ENCODE peak calls at places on chromosomes 16 and 17, in ten cellular contexts. One of them, this sample, is unnamed.

GRCh38 chr16:2237076-2237551 is 870 bp downstream of the DNASE1L2 start:
- DNase-seq in AG09319: no peak
- DNase-seq in cardiac fibroblast: no peak
- DNase-seq in natural killer cell: no peak
- DNase-seq in prostate gland: no peak
- DNase-seq in adrenal gland: no peak
- DNase-seq in mesothelial cell of epicardium: no peak
- DNase-seq in Panc1: no peak
- DNase-seq in epithelial cell of esophagus: no peak
- DNase-seq in osteocyte: no peak
- DNase-seq in this sample: no peak

GRCh38 chr17:14201595-14201994 is 35.1 kb downstream of the CDRT15 start:
- DNase-seq in AG09319: no peak
- DNase-seq in cardiac fibroblast: no peak
- DNase-seq in natural killer cell: peak
- DNase-seq in prostate gland: no peak
- DNase-seq in adrenal gland: no peak
- DNase-seq in mesothelial cell of epicardium: no peak
- DNase-seq in Panc1: no peak
- DNase-seq in epithelial cell of esophagus: no peak
- DNase-seq in osteocyte: peak
- DNase-seq in this sample: no peak

GRCh38 chr16:30406911-30407793 is at the start of gene ZNF771:
- DNase-seq in AG09319: peak
- DNase-seq in cardiac fibroblast: peak
- DNase-seq in natural killer cell: peak
- DNase-seq in prostate gland: peak
- DNase-seq in adrenal gland: peak
- DNase-seq in mesothelial cell of epicardium: peak
- DNase-seq in Panc1: no peak
- DNase-seq in epithelial cell of esophagus: peak
- DNase-seq in osteocyte: peak
- DNase-seq in this sample: peak

GRCh38 chr16:75506567-75506966 is 11.3 kb upstream of the CHST6 start:
- DNase-seq in AG09319: peak
- DNase-seq in cardiac fibroblast: peak
- DNase-seq in natural killer cell: no peak
- DNase-seq in prostate gland: no peak
- DNase-seq in adrenal gland: peak
- DNase-seq in mesothelial cell of epicardium: no peak
- DNase-seq in Panc1: no peak
- DNase-seq in epithelial cell of esophagus: peak
- DNase-seq in osteocyte: no peak
- DNase-seq in this sample: no peak

GRCh38 chr17:10226930-10227695 is 28.7 kb upstream of the GAS7 start:
- DNase-seq in AG09319: no peak
- DNase-seq in cardiac fibroblast: peak
- DNase-seq in natural killer cell: peak
- DNase-seq in prostate gland: peak
- DNase-seq in adrenal gland: peak
- DNase-seq in mesothelial cell of epicardium: peak
- DNase-seq in Panc1: peak
- DNase-seq in epithelial cell of esophagus: no peak
- DNase-seq in osteocyte: no peak
- DNase-seq in this sample: peak

GRCh38 chr17:28985950-28986713 is 19.7 kb downstream of the SEZ6 start:
- DNase-seq in AG09319: no peak
- DNase-seq in cardiac fibroblast: no peak
- DNase-seq in natural killer cell: no peak
- DNase-seq in prostate gland: no peak
- DNase-seq in adrenal gland: no peak
- DNase-seq in mesothelial cell of epicardium: peak
- DNase-seq in Panc1: no peak
- DNase-seq in epithelial cell of esophagus: no peak
- DNase-seq in osteocyte: no peak
- DNase-seq in this sample: no peak

GRCh38 chr17:1709971-1710806 is at the start of gene TLCD2:
- DNase-seq in AG09319: peak
- DNase-seq in cardiac fibroblast: peak
- DNase-seq in natural killer cell: no peak
- DNase-seq in prostate gland: peak
- DNase-seq in adrenal gland: peak
- DNase-seq in mesothelial cell of epicardium: peak
- DNase-seq in Panc1: no peak
- DNase-seq in epithelial cell of esophagus: peak
- DNase-seq in osteocyte: no peak
- DNase-seq in this sample: peak

GRCh38 chr17:58059141-58059540 is 24.1 kb upstream of the DYNLL2 start:
- DNase-seq in AG09319: no peak
- DNase-seq in cardiac fibroblast: no peak
- DNase-seq in natural killer cell: no peak
- DNase-seq in prostate gland: no peak
- DNase-seq in adrenal gland: no peak
- DNase-seq in mesothelial cell of epicardium: no peak
- DNase-seq in Panc1: no peak
- DNase-seq in epithelial cell of esophagus: peak
- DNase-seq in osteocyte: no peak
- DNase-seq in this sample: no peak

GRCh38 chr16:83779881-83780280 is 27.9 kb upstream of the HSBP1 start:
- DNase-seq in AG09319: peak
- DNase-seq in cardiac fibroblast: peak
- DNase-seq in natural killer cell: no peak
- DNase-seq in prostate gland: no peak
- DNase-seq in adrenal gland: peak
- DNase-seq in mesothelial cell of epicardium: no peak
- DNase-seq in Panc1: no peak
- DNase-seq in epithelial cell of esophagus: no peak
- DNase-seq in osteocyte: no peak
- DNase-seq in this sample: no peak

GRCh38 chr17:41891135-41892065 is 26.2 kb upstream of the KLHL11 start:
- DNase-seq in AG09319: no peak
- DNase-seq in cardiac fibroblast: peak
- DNase-seq in natural killer cell: no peak
- DNase-seq in prostate gland: no peak
- DNase-seq in adrenal gland: no peak
- DNase-seq in mesothelial cell of epicardium: no peak
- DNase-seq in Panc1: peak
- DNase-seq in epithelial cell of esophagus: no peak
- DNase-seq in osteocyte: no peak
- DNase-seq in this sample: no peak

GRCh38 chr16:49825006-49825405 is 30.9 kb downstream of the ZNF423 start:
- DNase-seq in AG09319: no peak
- DNase-seq in cardiac fibroblast: no peak
- DNase-seq in natural killer cell: no peak
- DNase-seq in prostate gland: no peak
- DNase-seq in adrenal gland: no peak
- DNase-seq in mesothelial cell of epicardium: no peak
- DNase-seq in Panc1: no peak
- DNase-seq in epithelial cell of esophagus: no peak
- DNase-seq in osteocyte: no peak
- DNase-seq in this sample: no peak

GRCh38 chr16:86072328-86073102 is 173.6 kb downstream of the IRF8 start:
- DNase-seq in AG09319: peak
- DNase-seq in cardiac fibroblast: peak
- DNase-seq in natural killer cell: no peak
- DNase-seq in prostate gland: peak
- DNase-seq in adrenal gland: peak
- DNase-seq in mesothelial cell of epicardium: peak
- DNase-seq in Panc1: peak
- DNase-seq in epithelial cell of esophagus: peak
- DNase-seq in osteocyte: no peak
- DNase-seq in this sample: peak

GRCh38 chr16:22014271-22014873 is 6.5 kb downstream of the MOSMO start:
- DNase-seq in AG09319: no peak
- DNase-seq in cardiac fibroblast: no peak
- DNase-seq in natural killer cell: no peak
- DNase-seq in prostate gland: no peak
- DNase-seq in adrenal gland: no peak
- DNase-seq in mesothelial cell of epicardium: no peak
- DNase-seq in Panc1: no peak
- DNase-seq in epithelial cell of esophagus: peak
- DNase-seq in osteocyte: no peak
- DNase-seq in this sample: no peak

GRCh38 chr16:48556913-48557351 is 53.0 kb downstream of the N4BP1 start:
- DNase-seq in AG09319: no peak
- DNase-seq in cardiac fibroblast: peak
- DNase-seq in natural killer cell: no peak
- DNase-seq in prostate gland: no peak
- DNase-seq in adrenal gland: no peak
- DNase-seq in mesothelial cell of epicardium: no peak
- DNase-seq in Panc1: peak
- DNase-seq in epithelial cell of esophagus: peak
- DNase-seq in osteocyte: no peak
- DNase-seq in this sample: no peak

DNA sequence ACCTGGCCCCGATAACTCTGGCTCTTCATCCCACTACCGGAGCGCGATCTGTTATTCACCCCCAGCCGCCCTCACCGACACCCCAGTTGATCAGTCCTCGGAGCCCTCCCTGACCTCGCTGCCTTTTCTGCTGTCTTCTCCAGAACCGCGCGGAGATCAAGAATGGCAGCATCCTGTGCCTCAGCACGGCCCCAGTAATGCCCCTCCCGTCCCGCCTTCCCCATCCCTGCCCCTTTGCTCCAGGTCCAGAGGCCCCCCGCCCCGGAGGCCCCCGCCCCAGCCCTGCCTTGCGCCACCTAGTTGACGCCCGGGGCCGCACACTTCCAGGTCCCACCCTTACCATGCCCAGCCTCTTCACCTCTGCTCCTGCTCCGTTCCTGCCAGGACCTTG is 872 bp downstream of the ELMO3 start:
- DNase-seq in AG09319: no peak
- DNase-seq in cardiac fibroblast: no peak
- DNase-seq in natural killer cell: no peak
- DNase-seq in prostate gland: no peak
- DNase-seq in adrenal gland: no peak
- DNase-seq in mesothelial cell of epicardium: no peak
- DNase-seq in Panc1: no peak
- DNase-seq in epithelial cell of esophagus: no peak
- DNase-seq in osteocyte: no peak
- DNase-seq in this sample: no peak
- TF ChIP-seq CTCF in AG09319: no peak
- TF ChIP-seq CTCF in cardiac fibroblast: no peak
- TF ChIP-seq CTCF in natural killer cell: no peak
- TF ChIP-seq CTCF in prostate gland: no peak
- TF ChIP-seq CTCF in adrenal gland: no peak
- TF ChIP-seq CTCF in mesothelial cell of epicardium: peak
- TF ChIP-seq CTCF in Panc1: no peak
- TF ChIP-seq CTCF in epithelial cell of esophagus: peak
- TF ChIP-seq CTCF in osteocyte: no peak
- TF ChIP-seq CTCF in this sample: no peak

DNA sequence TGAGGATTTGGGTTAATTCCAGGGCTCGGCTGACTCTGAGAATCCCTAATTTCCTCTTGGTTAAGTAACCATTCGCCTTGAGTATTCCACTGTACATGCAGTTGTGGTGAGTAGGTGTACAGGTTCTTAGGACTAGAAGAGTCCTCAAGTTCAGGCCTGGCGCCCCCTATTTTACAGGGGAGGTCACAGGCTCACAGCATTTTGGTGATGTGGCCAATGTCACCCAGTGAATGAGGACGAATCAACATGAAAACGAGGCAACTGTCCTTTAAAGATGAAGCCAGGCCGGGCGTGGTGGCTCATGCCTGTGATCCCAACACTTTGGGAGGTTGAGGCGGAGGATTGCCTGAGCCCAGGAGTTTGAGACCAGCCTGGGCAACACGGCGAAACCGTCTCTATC is 55.4 kb downstream of the ABCC6 start:
- DNase-seq in AG09319: no peak
- DNase-seq in cardiac fibroblast: no peak
- DNase-seq in natural killer cell: no peak
- DNase-seq in prostate gland: no peak
- DNase-seq in adrenal gland: no peak
- DNase-seq in mesothelial cell of epicardium: no peak
- DNase-seq in Panc1: no peak
- DNase-seq in epithelial cell of esophagus: no peak
- DNase-seq in osteocyte: no peak
- DNase-seq in this sample: no peak
- TF ChIP-seq CTCF in AG09319: no peak
- TF ChIP-seq CTCF in cardiac fibroblast: no peak
- TF ChIP-seq CTCF in natural killer cell: no peak
- TF ChIP-seq CTCF in prostate gland: no peak
- TF ChIP-seq CTCF in adrenal gland: no peak
- TF ChIP-seq CTCF in mesothelial cell of epicardium: no peak
- TF ChIP-seq CTCF in Panc1: no peak
- TF ChIP-seq CTCF in epithelial cell of esophagus: no peak
- TF ChIP-seq CTCF in osteocyte: no peak
- TF ChIP-seq CTCF in this sample: no peak

GRCh38 chr17:50507871-50508572 is at the start of gene MYCBPAP:
- DNase-seq in AG09319: peak
- DNase-seq in cardiac fibroblast: peak
- DNase-seq in natural killer cell: peak
- DNase-seq in prostate gland: peak
- DNase-seq in adrenal gland: peak
- DNase-seq in mesothelial cell of epicardium: peak
- DNase-seq in Panc1: no peak
- DNase-seq in epithelial cell of esophagus: peak
- DNase-seq in osteocyte: peak
- DNase-seq in this sample: peak
- TF ChIP-seq CTCF in AG09319: peak
- TF ChIP-seq CTCF in cardiac fibroblast: no peak
- TF ChIP-seq CTCF in natural killer cell: no peak
- TF ChIP-seq CTCF in prostate gland: peak
- TF ChIP-seq CTCF in adrenal gland: no peak
- TF ChIP-seq CTCF in mesothelial cell of epicardium: no peak
- TF ChIP-seq CTCF in Panc1: no peak
- TF ChIP-seq CTCF in epithelial cell of esophagus: no peak
- TF ChIP-seq CTCF in osteocyte: peak
- TF ChIP-seq CTCF in this sample: peak

GRCh38 chr17:17499402-17500145 is 3.4 kb upstream of the RASD1 start:
- DNase-seq in AG09319: no peak
- DNase-seq in cardiac fibroblast: no peak
- DNase-seq in natural killer cell: no peak
- DNase-seq in prostate gland: no peak
- DNase-seq in adrenal gland: no peak
- DNase-seq in mesothelial cell of epicardium: no peak
- DNase-seq in Panc1: no peak
- DNase-seq in epithelial cell of esophagus: no peak
- DNase-seq in osteocyte: no peak
- DNase-seq in this sample: no peak

GRCh38 chr17:17503566-17504130 is 7.5 kb upstream of the RASD1 start:
- DNase-seq in AG09319: no peak
- DNase-seq in cardiac fibroblast: no peak
- DNase-seq in natural killer cell: no peak
- DNase-seq in prostate gland: no peak
- DNase-seq in adrenal gland: no peak
- DNase-seq in mesothelial cell of epicardium: no peak
- DNase-seq in Panc1: no peak
- DNase-seq in epithelial cell of esophagus: no peak
- DNase-seq in osteocyte: no peak
- DNase-seq in this sample: no peak

GRCh38 chr17:17498606-17499301 is 2.6 kb upstream of the RASD1 start:
- DNase-seq in AG09319: no peak
- DNase-seq in cardiac fibroblast: no peak
- DNase-seq in natural killer cell: no peak
- DNase-seq in prostate gland: no peak
- DNase-seq in adrenal gland: no peak
- DNase-seq in mesothelial cell of epicardium: no peak
- DNase-seq in Panc1: no peak
- DNase-seq in epithelial cell of esophagus: no peak
- DNase-seq in osteocyte: no peak
- DNase-seq in this sample: no peak

GRCh38 chr17:17502741-17503565 is 6.8 kb upstream of the RASD1 start:
- DNase-seq in AG09319: no peak
- DNase-seq in cardiac fibroblast: no peak
- DNase-seq in natural killer cell: no peak
- DNase-seq in prostate gland: no peak
- DNase-seq in adrenal gland: no peak
- DNase-seq in mesothelial cell of epicardium: no peak
- DNase-seq in Panc1: no peak
- DNase-seq in epithelial cell of esophagus: no peak
- DNase-seq in osteocyte: no peak
- DNase-seq in this sample: no peak

GRCh38 chr17:17500999-17501605 is 4.9 kb upstream of the RASD1 start:
- DNase-seq in AG09319: no peak
- DNase-seq in cardiac fibroblast: peak
- DNase-seq in natural killer cell: no peak
- DNase-seq in prostate gland: no peak
- DNase-seq in adrenal gland: no peak
- DNase-seq in mesothelial cell of epicardium: no peak
- DNase-seq in Panc1: no peak
- DNase-seq in epithelial cell of esophagus: peak
- DNase-seq in osteocyte: no peak
- DNase-seq in this sample: no peak
- TF ChIP-seq CTCF in AG09319: no peak
- TF ChIP-seq CTCF in cardiac fibroblast: peak
- TF ChIP-seq CTCF in natural killer cell: no peak
- TF ChIP-seq CTCF in prostate gland: no peak
- TF ChIP-seq CTCF in adrenal gland: no peak
- TF ChIP-seq CTCF in mesothelial cell of epicardium: no peak
- TF ChIP-seq CTCF in Panc1: no peak
- TF ChIP-seq CTCF in epithelial cell of esophagus: peak
- TF ChIP-seq CTCF in osteocyte: peak
- TF ChIP-seq CTCF in this sample: peak